ENCODE peak calls at places on chromosomes 4 and X, in six cellular contexts. V, W, Y, H, R and M are unnamed samples.

GRCh38 chr4:2964077-2964471 is 703 bp downstream of the GRK4 start:
- DNase-seq in V (peak; percentile 9), W (no peak), Y (no peak), H (no peak), R (no peak), M (no peak)

GRCh38 chrX:150547511-150548115 is 20.8 kb upstream of the MTM1 start:
- DNase-seq in V (no peak), W (peak; percentile 54), Y (no peak), H (peak; percentile 21), R (peak; percentile 57), M (peak; percentile 63)

GRCh38 chr4:173046818-173047217 is 121.8 kb upstream of the GALNT7 start:
- DNase-seq in V (no peak), W (peak; percentile 11), Y (peak; percentile 3), H (no peak), R (no peak), M (no peak)

GRCh38 chrX:102985182-102985581 is 48.1 kb downstream of the RAB40AL start:
- DNase-seq in V (no peak), W (no peak), Y (no peak), H (no peak), R (no peak), M (no peak)

GRCh38 chr4:76804060-76804459 is 93.9 kb downstream of the SOWAHB start:
- DNase-seq in V (no peak), W (peak; percentile 69), Y (no peak), H (no peak), R (no peak), M (no peak)

GRCh38 chr4:178311992-178312391 is 869.8 kb upstream of the AGA start:
- DNase-seq in V (no peak), W (no peak), Y (no peak), H (no peak), R (no peak), M (no peak)

GRCh38 chr4:102554482-102554881 is 53.3 kb downstream of the NFKB1 start:
- DNase-seq in V (no peak), W (peak; percentile 71), Y (peak; percentile 92), H (peak; percentile 65), R (no peak), M (peak; percentile 28)

GRCh38 chrX:72270316-72270866 is 6.7 kb downstream of the RPS4X start:
- DNase-seq in V (no peak), W (no peak), Y (no peak), H (no peak), R (no peak), M (no peak)

GRCh38 chr4:76977731-76978350 is 28.3 kb downstream of the SEPTIN11 start:
- DNase-seq in V (no peak), W (peak; percentile 73), Y (peak; percentile 87), H (no peak), R (no peak), M (no peak)

GRCh38 chr4:7169134-7169533 is 23.2 kb upstream of the SORCS2 start:
- DNase-seq in V (no peak), W (no peak), Y (no peak), H (no peak), R (no peak), M (peak; percentile 17)

GRCh38 chrX:17802756-17803155 is 58.3 kb downstream of the RAI2 start:
- DNase-seq in V (no peak), W (no peak), Y (no peak), H (no peak), R (no peak), M (no peak)

GRCh38 chr4:186169333-186169941 is 21.9 kb upstream of the CYP4V2 start:
- DNase-seq in V (no peak), W (no peak), Y (no peak), H (no peak), R (no peak), M (no peak)

GRCh38 chr4:54781771-54782170 is 124.0 kb downstream of the KIT start:
- DNase-seq in V (no peak), W (no peak), Y (no peak), H (no peak), R (no peak), M (no peak)

GRCh38 chr4:89427765-89428164 is 120.2 kb upstream of the GPRIN3 start:
- DNase-seq in V (no peak), W (no peak), Y (no peak), H (no peak), R (no peak), M (no peak)

GRCh38 chr4:118012142-118012541 is 22.1 kb upstream of the NDST3 start:
- DNase-seq in V (no peak), W (no peak), Y (peak; percentile 0), H (no peak), R (no peak), M (no peak)

GRCh38 chr4:11106190-11106589 is 322.5 kb downstream of the HS3ST1 start:
- DNase-seq in V (no peak), W (peak; percentile 1), Y (no peak), H (no peak), R (no peak), M (no peak)

GRCh38 chr4:113378836-113379235 is 329.4 kb downstream of the ANK2 start:
- DNase-seq in V (no peak), W (no peak), Y (no peak), H (no peak), R (no peak), M (no peak)
- H3K4me2 ChIP-seq in V (no peak overlapping the region), W (no peak overlapping the region), Y (no peak overlapping the region), H (no peak overlapping the region), R (no peak overlapping the region), M (no peak overlapping the region)

DNA sequence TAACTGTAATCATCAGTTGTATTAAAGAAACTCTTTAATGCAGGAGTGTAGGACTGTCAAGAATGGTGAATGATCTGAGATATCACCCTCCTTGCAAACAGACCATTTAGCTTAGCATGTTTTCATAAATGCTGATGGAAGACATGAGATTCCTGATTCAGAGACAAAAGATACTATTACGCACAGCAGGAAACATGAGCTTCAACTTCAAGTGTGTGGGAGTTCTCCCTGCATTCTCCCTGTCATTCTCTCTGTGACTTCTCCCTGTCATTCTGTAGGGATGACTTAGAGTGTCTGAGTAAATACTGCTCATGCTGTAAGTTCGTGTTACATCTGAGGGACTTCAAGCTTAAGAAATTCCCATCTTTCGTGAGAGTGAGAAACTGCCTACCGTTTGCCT is 866.0 kb upstream of the PRKX start:
- DNase-seq in V (no peak), W (no peak), Y (no peak), H (no peak), R (no peak), M (no peak)
- H4K91ac ChIP-seq in V (no peak overlapping the region), W (no peak overlapping the region), Y (no peak overlapping the region), H (no peak overlapping the region), R (no peak overlapping the region), M (no peak overlapping the region)

GRCh38 chr4:30719363-30720020 is 677 bp upstream of the PCDH7 start:
- DNase-seq in V (peak; percentile 67), W (peak; percentile 87), Y (peak; percentile 68), H (no peak), R (peak; percentile 77), M (peak; percentile 69)

GRCh38 chr4:30716671-30717207 is 3.4 kb upstream of the PCDH7 start:
- DNase-seq in V (peak; percentile 33), W (peak; percentile 80), Y (no peak), H (no peak), R (no peak), M (no peak)

GRCh38 chr4:30718889-30719252 is 1.3 kb upstream of the PCDH7 start:
- DNase-seq in V (peak; percentile 43), W (peak; percentile 52), Y (peak; percentile 48), H (no peak), R (no peak), M (no peak)

GRCh38 chr4:30717208-30718020 is 2.8 kb upstream of the PCDH7 start:
- DNase-seq in V (peak; percentile 74), W (peak; percentile 90), Y (peak; percentile 70), H (no peak), R (peak; percentile 84), M (peak; percentile 83)

DNA sequence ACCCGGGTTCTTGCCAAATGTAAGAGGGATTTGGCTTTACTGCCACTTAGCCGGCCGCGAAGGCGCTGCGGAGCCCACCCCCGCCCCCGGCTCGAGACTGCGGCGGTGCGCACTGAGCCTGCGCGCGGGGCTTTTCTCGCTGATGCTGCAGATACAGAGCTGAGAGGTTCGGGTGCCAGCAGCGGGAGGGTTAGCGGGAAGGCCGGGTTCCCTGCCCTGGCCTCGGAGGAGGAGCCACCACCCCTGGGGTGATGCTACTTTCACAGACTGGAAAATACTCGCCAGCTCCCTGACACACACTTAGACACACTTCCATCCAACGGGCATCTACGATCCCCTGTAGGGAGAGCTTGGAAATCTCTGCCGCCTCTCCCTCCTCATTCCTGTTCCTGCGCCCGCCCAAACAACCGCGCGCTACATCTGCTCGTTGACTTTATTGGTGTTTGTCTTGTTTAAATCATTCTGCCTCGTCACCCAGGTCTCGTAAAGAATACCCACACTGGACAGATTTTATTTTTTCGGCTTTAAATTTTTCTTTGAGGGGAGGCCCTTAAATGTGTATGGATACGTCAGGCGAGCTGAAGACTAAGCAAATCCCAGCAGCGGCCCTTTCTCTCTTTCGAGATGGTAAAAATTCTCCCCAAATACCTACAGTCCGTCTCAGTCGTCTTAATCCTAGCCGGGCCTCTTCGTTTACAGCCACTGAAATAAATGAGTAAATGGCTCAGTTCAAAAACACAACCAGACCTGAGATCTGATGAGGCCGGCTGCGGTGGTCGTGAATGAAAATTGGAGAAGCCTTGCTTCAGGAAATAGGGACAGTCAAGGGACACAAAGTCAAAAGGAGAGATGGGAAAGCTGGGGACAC is 1.9 kb upstream of the PCDH7 start:
- DNase-seq in V (peak; percentile 67), W (peak; percentile 80), Y (peak; percentile 36), H (no peak), R (peak; percentile 80), M (peak; percentile 65)
- H3K18ac ChIP-seq in V (peak overlapping the region; percentile 94), W (peak overlapping the region; percentile 69), Y (peak overlapping the region; percentile 21), H (peak overlapping the region; percentile 96), R (peak overlapping the region; percentile 38), M (no peak overlapping the region)

GRCh38 chr4:21885241-21885640 is 63.3 kb downstream of the KCNIP4 start:
- DNase-seq in V (no peak), W (peak; percentile 21), Y (peak; percentile 42), H (no peak), R (no peak), M (no peak)

GRCh38 chr4:21884615-21885014 is 64.0 kb downstream of the KCNIP4 start:
- DNase-seq in V (no peak), W (no peak), Y (no peak), H (no peak), R (no peak), M (no peak)

GRCh38 chr4:21887481-21887880 is 61.1 kb downstream of the KCNIP4 start:
- DNase-seq in V (no peak), W (peak; percentile 24), Y (no peak), H (no peak), R (no peak), M (no peak)

GRCh38 chr4:21885770-21886169 is 62.8 kb downstream of the KCNIP4 start:
- DNase-seq in V (no peak), W (no peak), Y (no peak), H (no peak), R (no peak), M (no peak)

GRCh38 chr4:21888195-21888976 is 60.2 kb downstream of the KCNIP4 start:
- DNase-seq in V (no peak), W (peak; percentile 94), Y (peak; percentile 93), H (no peak), R (no peak), M (no peak)
- H3K4me2 ChIP-seq in V (no peak overlapping the region), W (no peak overlapping the region), Y (no peak overlapping the region), H (no peak overlapping the region), R (no peak overlapping the region), M (no peak overlapping the region)

DNA sequence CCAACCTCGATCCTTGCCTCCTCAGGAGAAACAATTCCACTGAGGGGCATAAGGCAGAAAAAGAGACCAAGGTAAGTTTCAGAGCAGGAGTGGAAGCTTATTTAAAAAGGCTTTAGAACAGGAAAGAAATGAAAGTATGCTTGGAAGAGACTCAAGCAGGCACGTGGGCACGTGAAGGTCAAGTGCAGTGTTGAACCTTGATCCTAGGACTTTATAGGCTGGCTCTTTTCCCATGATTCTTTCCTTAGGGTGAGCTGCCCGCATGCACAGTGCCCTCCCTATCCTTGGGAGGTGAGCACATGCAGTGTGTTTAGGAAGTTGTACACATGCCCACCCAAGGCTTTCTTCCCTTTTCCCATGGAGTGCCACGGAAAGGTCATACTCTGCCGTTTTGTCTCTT is 4.0 kb upstream of the PI4K2B start:
- DNase-seq in V (no peak), W (no peak), Y (no peak), H (no peak), R (no peak), M (no peak)
- H4K91ac ChIP-seq in V (no peak overlapping the region), W (no peak overlapping the region), Y (no peak overlapping the region), H (no peak overlapping the region), R (no peak overlapping the region), M (no peak overlapping the region)